ENCODE peak calls at places on chromosomes 5 and 9, in seven cellular contexts. E is NB4, Q is endothelial cell, M is ascending aorta, U is thoracic aorta, K is BJ, A is AG09319. I is an unnamed sample.

GRCh38 chr9:113886471-113886870 is 10.4 kb downstream of the ZNF618 start:
- DNase-seq in E (peak), Q (no peak), M (no peak), U (no peak), K (no peak), A (no peak), I (no peak)

GRCh38 chr5:37840036-37840909 is at the start of gene GDNF:
- DNase-seq in E (no peak), Q (peak), M (no peak), U (no peak), K (peak), A (no peak), I (no peak)

GRCh38 chr5:132102944-132103343 is 29.4 kb downstream of the CSF2 start:
- DNase-seq in E (no peak), Q (no peak), M (no peak), U (no peak), K (no peak), A (no peak), I (no peak)

GRCh38 chr5:174327317-174327864 is 281.9 kb downstream of the NSG2 start:
- DNase-seq in E (peak), Q (peak), M (no peak), U (peak), K (no peak), A (no peak), I (peak)

GRCh38 chr9:111896942-111897830 is 572 bp downstream of the UGCG start:
- DNase-seq in E (peak), Q (peak), M (no peak), U (peak), K (no peak), A (no peak), I (peak)

GRCh38 chr5:90547072-90547536 is 11.5 kb upstream of the ADGRV1 start:
- DNase-seq in E (no peak), Q (no peak), M (no peak), U (no peak), K (no peak), A (no peak), I (no peak)

GRCh38 chr9:100355561-100355960 is 2.8 kb upstream of the TEX10 start:
- DNase-seq in E (peak), Q (no peak), M (no peak), U (no peak), K (no peak), A (no peak), I (no peak)

GRCh38 chr5:73189816-73190451 is 16.9 kb downstream of the TMEM174 start:
- DNase-seq in E (no peak), Q (no peak), M (no peak), U (no peak), K (peak), A (peak), I (no peak)

GRCh38 chr5:132485641-132486317 is 4.8 kb downstream of the IRF1 start:
- DNase-seq in E (no peak), Q (no peak), M (no peak), U (no peak), K (no peak), A (no peak), I (peak)

GRCh38 chr9:84860423-84861115 is 191.0 kb downstream of the NTRK2 start:
- DNase-seq in E (no peak), Q (no peak), M (no peak), U (no peak), K (no peak), A (no peak), I (no peak)

GRCh38 chr5:35122819-35123218 is 75.1 kb upstream of the AGXT2 start:
- DNase-seq in E (no peak), Q (no peak), M (no peak), U (no peak), K (no peak), A (no peak), I (no peak)

GRCh38 chr5:1336106-1336561 is 8.8 kb downstream of the CLPTM1L start:
- DNase-seq in E (no peak), Q (no peak), M (no peak), U (no peak), K (no peak), A (no peak), I (no peak)

GRCh38 chr5:77181173-77181572 is 29.3 kb upstream of the PDE8B start:
- DNase-seq in E (no peak), Q (no peak), M (no peak), U (no peak), K (no peak), A (no peak), I (no peak)

GRCh38 chr5:107949688-107950341 is 279.1 kb upstream of the EFNA5 start:
- DNase-seq in E (no peak), Q (no peak), M (no peak), U (no peak), K (no peak), A (no peak), I (no peak)

GRCh38 chr5:172561151-172561550 is 79.9 kb upstream of the NEURL1B start:
- DNase-seq in E (no peak), Q (no peak), M (no peak), U (no peak), K (no peak), A (no peak), I (no peak)

GRCh38 chr9:81037889-81038288 is 651.5 kb downstream of the TLE1 start:
- DNase-seq in E (no peak), Q (no peak), M (no peak), U (no peak), K (no peak), A (no peak), I (no peak)

GRCh38 chr5:169095976-169096375 is 205.0 kb downstream of the SLIT3 start:
- DNase-seq in E (no peak), Q (no peak), M (no peak), U (no peak), K (no peak), A (no peak), I (no peak)

GRCh38 chr5:145585443-145586148 is 249.5 kb downstream of the PRELID2 start:
- DNase-seq in E (no peak), Q (no peak), M (no peak), U (no peak), K (no peak), A (no peak), I (no peak)

GRCh38 chr5:149177911-149178565 is 36.7 kb downstream of the ABLIM3 start:
- DNase-seq in E (no peak), Q (no peak), M (no peak), U (no peak), K (no peak), A (no peak), I (no peak)

GRCh38 chr9:135949666-135950134 is 11.5 kb downstream of the UBAC1 start:
- DNase-seq in E (no peak), Q (no peak), M (no peak), U (no peak), K (no peak), A (no peak), I (no peak)

GRCh38 chr9:107690026-107690425 is 200.5 kb upstream of the KLF4 start:
- DNase-seq in E (no peak), Q (no peak), M (no peak), U (no peak), K (no peak), A (no peak), I (no peak)

GRCh38 chr9:129570450-129571297 is 50.2 kb downstream of the C9orf50 start:
- DNase-seq in E (peak), Q (no peak), M (no peak), U (peak), K (peak), A (peak), I (peak)

GRCh38 chr9:127049044-127049443 is 73.4 kb downstream of the ANGPTL2 start:
- DNase-seq in E (peak), Q (peak), M (no peak), U (peak), K (peak), A (peak), I (no peak)

GRCh38 chr9:89597711-89598707 is 6.8 kb upstream of the GADD45G start:
- DNase-seq in E (peak), Q (peak), M (no peak), U (no peak), K (no peak), A (no peak), I (no peak)

GRCh38 chr5:117943521-117943920 is 1044.8 kb downstream of the DTWD2 start:
- DNase-seq in E (peak), Q (no peak), M (no peak), U (no peak), K (peak), A (no peak), I (no peak)

GRCh38 chr5:1487079-1487764 is 36.5 kb downstream of the LPCAT1 start:
- DNase-seq in E (no peak), Q (no peak), M (no peak), U (no peak), K (no peak), A (no peak), I (no peak)

GRCh38 chr9:34961574-34962480 is 3.7 kb downstream of the PHF24 start:
- DNase-seq in E (peak), Q (no peak), M (no peak), U (no peak), K (no peak), A (peak), I (no peak)

DNA sequence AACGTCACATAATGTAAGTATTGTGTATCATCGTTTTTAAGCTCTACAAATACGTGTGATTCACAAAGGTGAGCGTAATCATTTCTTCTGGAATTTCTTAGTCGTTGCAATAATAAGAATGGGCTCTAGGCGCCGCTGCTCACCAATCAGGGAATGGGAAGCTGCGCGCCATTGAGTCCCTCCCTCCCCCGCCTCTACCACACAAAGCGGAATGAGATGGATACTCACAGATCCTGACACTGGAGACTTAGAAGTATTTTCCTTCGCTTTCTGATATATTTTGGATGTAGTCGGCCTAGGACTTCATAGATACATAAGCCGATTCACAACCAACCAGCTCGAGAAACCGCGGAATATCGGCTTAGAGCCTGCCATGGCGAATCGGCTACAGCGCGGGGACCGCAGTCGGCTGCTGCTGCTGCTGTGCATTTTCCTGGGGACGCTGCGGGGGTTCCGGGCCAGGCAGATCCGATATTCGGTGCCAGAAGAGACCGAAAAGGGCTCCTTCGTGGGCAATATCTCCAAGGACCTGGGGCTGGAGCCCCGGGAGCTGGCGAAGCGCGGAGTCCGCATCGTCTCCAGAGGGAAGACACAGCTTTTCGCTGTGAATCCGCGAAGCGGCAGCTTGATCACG is at the start of gene PCDHGA11:
- DNase-seq in E (peak), Q (peak), M (no peak), U (no peak), K (no peak), A (peak), I (no peak)
- TF ChIP-seq CTCF in E (peak), Q (peak), M (peak), U (no peak), K (peak), A (peak), I (no peak)

GRCh38 chr9:29211681-29212589 is 1638.7 kb upstream of the C9orf72 start:
- DNase-seq in E (no peak), Q (peak), M (no peak), U (no peak), K (no peak), A (no peak), I (no peak)
- TF ChIP-seq CTCF in E (no peak), Q (peak), M (no peak), U (peak), K (peak), A (peak), I (no peak)

DNA sequence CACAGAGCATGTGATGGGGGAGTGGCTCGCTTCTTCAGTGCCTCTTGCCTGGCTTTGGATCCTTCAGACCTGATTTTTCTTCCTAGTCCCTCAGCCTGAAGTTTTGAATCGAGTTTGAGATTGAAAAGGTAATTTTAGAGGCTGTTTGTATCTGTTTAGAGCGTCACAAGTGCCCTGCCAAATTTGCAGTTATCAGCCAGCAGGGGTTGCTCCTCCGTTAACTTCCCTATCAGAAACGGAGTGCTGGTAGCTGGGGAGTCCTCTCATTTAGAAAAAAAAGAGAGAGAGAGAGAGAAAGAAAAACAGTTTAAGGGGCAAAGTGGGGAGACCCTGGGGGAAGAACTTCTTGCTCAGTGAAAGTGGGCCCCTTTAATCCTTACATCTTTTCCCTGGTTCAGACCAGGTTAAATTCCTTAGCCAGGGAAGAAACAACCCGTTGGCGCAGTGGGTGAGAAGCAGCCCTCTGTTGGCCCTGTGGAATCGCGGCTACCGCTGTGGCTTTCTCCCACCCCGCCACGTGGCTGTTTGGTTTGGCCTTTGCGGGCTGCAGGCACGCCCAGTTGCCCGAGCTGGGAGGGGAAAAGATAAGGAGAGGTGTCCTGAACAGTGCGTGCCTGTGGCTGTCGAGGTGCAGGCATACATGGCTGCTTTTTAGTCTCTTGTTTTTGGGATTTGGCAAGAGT is 576.7 kb upstream of the ACO1 start:
- DNase-seq in E (peak), Q (no peak), M (no peak), U (no peak), K (no peak), A (no peak), I (no peak)
- TF ChIP-seq CTCF in E (peak), Q (no peak), M (no peak), U (no peak), K (no peak), A (no peak), I (no peak)

DNA sequence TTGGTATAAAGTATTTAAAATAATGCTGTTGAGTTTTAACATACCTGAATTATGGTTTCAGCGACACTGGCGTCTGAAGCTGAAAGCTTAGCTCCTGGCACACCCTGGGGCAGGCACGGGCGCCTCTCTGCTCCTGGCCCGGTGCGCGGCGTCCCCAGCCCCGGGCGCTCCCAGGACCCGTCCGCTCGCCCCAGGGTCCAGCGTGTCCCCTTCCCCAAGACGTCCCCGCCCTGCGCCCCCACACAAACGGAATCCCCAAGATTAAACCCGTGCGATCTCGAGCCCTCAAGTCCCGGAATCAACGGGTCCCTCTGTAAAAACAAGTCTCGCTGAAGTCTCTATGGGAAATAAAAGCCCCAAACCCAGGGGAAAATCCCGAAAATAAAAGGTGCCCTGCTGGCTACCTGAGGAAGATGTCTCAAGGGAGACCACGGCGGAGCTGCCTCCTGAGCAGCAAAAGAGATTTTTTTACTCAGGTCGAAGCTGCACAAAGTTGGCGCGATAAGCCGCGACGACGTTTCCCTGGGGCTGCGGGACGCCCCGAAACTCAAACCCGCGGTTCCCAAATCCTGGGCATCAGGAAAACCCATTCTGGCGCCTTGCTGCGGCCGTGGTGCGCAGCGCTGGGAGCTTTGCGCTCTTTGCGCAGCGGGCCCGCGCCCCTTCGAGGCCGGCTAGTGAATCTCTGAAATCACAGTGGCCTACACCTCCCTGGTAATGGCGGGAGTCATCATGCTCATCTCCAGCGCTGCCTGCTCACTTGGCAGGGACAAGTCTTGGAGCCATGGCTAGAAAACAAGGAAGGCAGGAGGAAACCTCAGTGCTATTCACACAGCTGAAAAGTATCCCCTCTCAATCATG is 6.3 kb upstream of the IFNA8 start:
- DNase-seq in E (no peak), Q (peak), M (no peak), U (no peak), K (no peak), A (no peak), I (no peak)
- TF ChIP-seq CTCF in E (no peak), Q (no peak), M (no peak), U (no peak), K (no peak), A (no peak), I (no peak)

GRCh38 chr5:9955586-9955985 is 294.1 kb downstream of the ATPSCKMT start:
- DNase-seq in E (no peak), Q (no peak), M (no peak), U (no peak), K (no peak), A (no peak), I (no peak)
- TF ChIP-seq CTCF in E (no peak), Q (no peak), M (no peak), U (no peak), K (no peak), A (no peak), I (no peak)